ENCODE peak calls at places on chromosomes 16 and 17, in seven cellular contexts. B is AG10803, V is neural crest cell, D is gastrocnemius medialis, H is HCT116, Q is cardiac muscle cell, Y is A549. W is an unnamed sample.

GRCh38 chr17:60425626-60426025 is 3.3 kb downstream of the CHCT1 start:
- DNase-seq in B (no peak), V (no peak), D (no peak), H (no peak), Q (no peak), Y (no peak), W (no peak)

GRCh38 chr16:56355786-56356275 is 69.5 kb downstream of the AMFR start:
- DNase-seq in B (no peak), V (no peak), D (peak), H (no peak), Q (peak), Y (no peak), W (peak)

GRCh38 chr16:14407786-14408399 is 222.2 kb downstream of the PARN start:
- DNase-seq in B (no peak), V (no peak), D (no peak), H (no peak), Q (no peak), Y (no peak), W (no peak)

GRCh38 chr17:2084766-2085647 is 30.1 kb downstream of the HIC1 start:
- DNase-seq in B (peak), V (no peak), D (no peak), H (no peak), Q (peak), Y (peak), W (no peak)

GRCh38 chr17:50205111-50205821 is 3.8 kb upstream of the COL1A1 start:
- DNase-seq in B (peak), V (no peak), D (no peak), H (no peak), Q (peak), Y (no peak), W (no peak)

GRCh38 chr17:64387145-64387473 is 3.6 kb downstream of the PECAM1 start:
- DNase-seq in B (no peak), V (no peak), D (no peak), H (no peak), Q (no peak), Y (no peak), W (no peak)

GRCh38 chr17:48440660-48441059 is 10.6 kb upstream of the SKAP1 start:
- DNase-seq in B (no peak), V (no peak), D (no peak), H (no peak), Q (no peak), Y (no peak), W (no peak)

GRCh38 chr17:61408151-61409041 is 8.8 kb downstream of the TBX2 start:
- DNase-seq in B (no peak), V (no peak), D (no peak), H (no peak), Q (no peak), Y (no peak), W (no peak)

GRCh38 chr17:61536417-61536955 is 54.5 kb downstream of the NACA2 start:
- DNase-seq in B (no peak), V (no peak), D (no peak), H (no peak), Q (no peak), Y (no peak), W (no peak)

GRCh38 chr16:21599994-21600773 is 807 bp downstream of the METTL9 start:
- DNase-seq in B (no peak), V (no peak), D (no peak), H (no peak), Q (peak), Y (peak), W (no peak)

GRCh38 chr17:82791532-82791931 is 39.7 kb downstream of the TBCD start:
- DNase-seq in B (peak), V (no peak), D (no peak), H (no peak), Q (peak), Y (no peak), W (no peak)

GRCh38 chr17:63834431-63835166 is 7.1 kb upstream of the FTSJ3 start:
- DNase-seq in B (peak), V (peak), D (no peak), H (peak), Q (peak), Y (peak), W (no peak)

GRCh38 chr17:34781571-34782108 is 179.6 kb downstream of the CCT6B start:
- DNase-seq in B (peak), V (no peak), D (no peak), H (no peak), Q (no peak), Y (no peak), W (no peak)

GRCh38 chr16:84084570-84085270 is 32.0 kb downstream of the MBTPS1 start:
- DNase-seq in B (peak), V (peak), D (no peak), H (peak), Q (peak), Y (peak), W (no peak)

GRCh38 chr16:77298638-77299360 is 99.6 kb downstream of the SYCE1L start:
- DNase-seq in B (peak), V (no peak), D (no peak), H (no peak), Q (peak), Y (peak), W (no peak)

GRCh38 chr16:88039591-88039990 is 88.4 kb downstream of the BANP start:
- DNase-seq in B (no peak), V (no peak), D (no peak), H (no peak), Q (no peak), Y (no peak), W (no peak)

GRCh38 chr16:1533443-1533951 is at the start of gene TMEM204:
- DNase-seq in B (peak), V (no peak), D (peak), H (no peak), Q (peak), Y (no peak), W (no peak)

GRCh38 chr16:17416461-17417221 is 54.1 kb downstream of the XYLT1 start:
- DNase-seq in B (peak), V (peak), D (no peak), H (no peak), Q (peak), Y (no peak), W (no peak)

GRCh38 chr16:68367034-68367433 is 56.2 kb downstream of the PRMT7 start:
- DNase-seq in B (peak), V (peak), D (no peak), H (peak), Q (peak), Y (peak), W (no peak)

GRCh38 chr17:73210002-73210678 is 17.3 kb downstream of the COG1 start:
- DNase-seq in B (no peak), V (no peak), D (no peak), H (no peak), Q (no peak), Y (no peak), W (no peak)

GRCh38 chr16:27431773-27432599 is 30.0 kb downstream of the IL21R start:
- DNase-seq in B (peak), V (no peak), D (no peak), H (no peak), Q (no peak), Y (no peak), W (peak)

GRCh38 chr17:45313927-45314760 is 2.7 kb downstream of the MAP3K14 start:
- DNase-seq in B (no peak), V (no peak), D (no peak), H (no peak), Q (no peak), Y (no peak), W (no peak)

GRCh38 chr17:14225153-14226004 is 11.3 kb downstream of the CDRT15 start:
- DNase-seq in B (no peak), V (no peak), D (no peak), H (no peak), Q (no peak), Y (no peak), W (no peak)

DNA sequence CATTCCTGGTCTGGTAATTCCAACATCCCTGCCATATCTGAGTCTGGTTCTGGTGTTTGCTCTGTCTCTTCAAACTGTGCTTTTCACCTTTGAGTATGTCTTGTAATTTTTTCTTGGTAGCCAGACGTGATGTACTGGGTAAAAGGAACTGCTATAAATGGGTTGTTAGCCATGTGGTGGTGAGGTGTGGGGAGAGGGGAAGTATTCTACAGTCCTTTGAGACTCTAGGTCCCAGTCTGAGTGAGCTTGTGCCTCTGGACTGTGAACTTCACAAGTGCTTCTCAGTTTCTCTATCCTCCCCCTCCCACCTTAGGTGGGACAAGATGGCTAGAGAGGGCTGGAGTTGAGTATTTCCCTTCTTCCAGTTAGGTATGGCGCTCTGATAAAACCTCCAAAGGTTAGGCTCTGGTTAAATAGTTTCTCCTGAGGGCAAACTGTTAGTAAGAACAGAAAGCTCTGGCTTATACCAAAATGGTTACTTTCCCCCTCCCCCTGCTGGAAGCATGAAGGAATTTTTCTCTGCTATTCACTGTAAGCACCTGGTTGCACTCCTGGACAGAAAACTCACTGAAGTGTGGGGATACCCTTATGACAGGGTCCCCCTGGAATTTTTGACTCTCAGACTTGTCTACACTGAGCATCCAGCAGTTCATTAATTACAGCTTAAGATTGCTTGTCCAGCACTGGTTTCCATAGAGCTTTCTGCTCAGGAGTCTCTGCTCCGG is 87.8 kb downstream of the MARCHF10 start:
- DNase-seq in B (no peak), V (no peak), D (no peak), H (no peak), Q (no peak), Y (peak), W (no peak)
- TF ChIP-seq CTCF in B (peak), V (peak), D (peak), H (peak), Q (peak), Y (peak), W (peak)

GRCh38 chr17:9676084-9676483 is 30.8 kb downstream of the USP43 start:
- DNase-seq in B (no peak), V (no peak), D (no peak), H (no peak), Q (peak), Y (peak), W (no peak)
- TF ChIP-seq CTCF in B (peak), V (peak), D (no peak), H (no peak), Q (peak), Y (peak), W (peak)

DNA sequence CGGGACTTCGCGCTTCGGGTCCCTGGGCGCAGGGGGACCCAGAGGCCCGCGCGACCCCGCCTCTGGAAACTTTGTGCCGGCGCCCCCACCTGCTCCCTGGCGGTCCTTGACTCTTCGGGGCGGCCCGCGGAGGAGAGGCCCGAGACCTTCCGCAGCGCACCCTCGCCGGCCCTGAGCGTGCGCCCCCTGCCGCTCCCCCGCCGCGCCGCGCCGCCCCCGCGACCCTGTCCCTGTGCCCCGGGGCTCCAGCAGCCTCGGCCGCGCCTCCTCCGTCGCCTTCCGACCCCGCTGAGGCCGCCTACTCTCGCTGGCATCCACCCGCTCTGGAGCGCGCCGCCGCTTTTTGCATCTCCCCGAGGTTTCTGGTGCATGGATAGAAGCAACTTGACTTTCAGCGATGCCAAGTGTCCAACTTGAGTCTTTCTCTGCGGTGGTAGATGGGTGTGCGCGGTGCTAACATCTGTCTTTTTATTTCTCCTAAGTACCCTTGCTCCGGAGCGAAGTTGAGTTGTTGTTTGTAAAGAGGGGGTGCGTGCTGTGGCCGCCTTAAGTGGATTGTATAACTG is 414 bp downstream of the DUSP14 start:
- DNase-seq in B (peak), V (peak), D (peak), H (no peak), Q (peak), Y (peak), W (peak)
- TF ChIP-seq CTCF in B (no peak), V (peak), D (no peak), H (no peak), Q (no peak), Y (peak), W (peak)

GRCh38 chr17:17547210-17547764 is 44.2 kb downstream of the PEMT start:
- DNase-seq in B (no peak), V (no peak), D (no peak), H (no peak), Q (no peak), Y (no peak), W (no peak)
- TF ChIP-seq CTCF in B (no peak), V (no peak), D (no peak), H (no peak), Q (no peak), Y (no peak), W (no peak)

GRCh38 chr16:28591355-28591754 is 5.5 kb downstream of the SULT1A2 start:
- DNase-seq in B (no peak), V (no peak), D (no peak), H (no peak), Q (no peak), Y (no peak), W (no peak)
- TF ChIP-seq CTCF in B (no peak), V (no peak), D (no peak), H (no peak), Q (no peak), Y (no peak), W (no peak)

DNA sequence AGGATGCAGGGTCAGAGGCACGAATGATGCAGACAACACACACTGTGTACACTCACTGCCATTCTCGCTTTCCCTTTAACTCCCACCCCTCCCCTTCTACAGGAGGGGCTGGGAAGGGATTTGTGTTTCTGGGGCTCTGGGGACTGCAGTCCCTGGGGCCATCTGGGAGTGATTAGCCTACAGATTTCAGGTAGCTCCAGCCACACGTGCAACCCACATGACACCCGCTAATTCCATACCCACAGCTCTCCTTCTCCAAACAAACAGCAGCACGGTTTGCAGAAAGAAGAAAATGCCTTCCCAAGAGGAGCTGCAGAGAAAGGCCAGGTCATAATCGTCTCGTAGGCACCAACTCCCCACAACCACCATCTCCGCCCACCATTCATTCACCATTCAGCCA is 9.4 kb upstream of the SOX9 start:
- DNase-seq in B (no peak), V (no peak), D (no peak), H (no peak), Q (no peak), Y (no peak), W (no peak)
- TF ChIP-seq CTCF in B (no peak), V (no peak), D (no peak), H (no peak), Q (no peak), Y (no peak), W (no peak)

GRCh38 chr17:4631431-4631830 is 10.0 kb downstream of the ALOX15 start:
- DNase-seq in B (no peak), V (no peak), D (no peak), H (no peak), Q (no peak), Y (no peak), W (no peak)

GRCh38 chr17:4634981-4635380 is 6.5 kb downstream of the ALOX15 start:
- DNase-seq in B (peak), V (no peak), D (no peak), H (no peak), Q (no peak), Y (no peak), W (no peak)

GRCh38 chr17:4631836-4632582 is 9.5 kb downstream of the ALOX15 start:
- DNase-seq in B (no peak), V (no peak), D (no peak), H (no peak), Q (no peak), Y (no peak), W (no peak)

GRCh38 chr17:4633643-4634042 is 7.8 kb downstream of the ALOX15 start:
- DNase-seq in B (no peak), V (no peak), D (no peak), H (no peak), Q (no peak), Y (no peak), W (no peak)

DNA sequence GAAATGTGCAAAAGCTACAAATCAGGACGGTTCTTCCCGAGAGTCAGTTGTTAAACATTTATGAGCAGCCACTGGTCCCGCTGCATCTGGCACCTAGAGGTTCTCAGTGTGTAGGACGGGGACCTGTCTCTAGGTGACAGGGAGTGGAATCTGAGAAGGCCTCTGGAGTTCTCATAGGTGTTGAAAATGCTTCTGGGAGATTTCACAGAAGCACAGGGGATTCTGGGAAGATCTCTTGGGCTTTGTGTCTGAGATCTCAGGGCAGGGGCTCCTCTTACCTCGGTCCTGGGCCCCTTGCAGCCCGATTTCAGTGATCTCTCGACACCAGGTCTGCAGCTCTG is 8.9 kb downstream of the ALOX15 start:
- DNase-seq in B (no peak), V (no peak), D (no peak), H (no peak), Q (no peak), Y (peak), W (no peak)
- TF ChIP-seq CTCF in B (no peak), V (no peak), D (no peak), H (no peak), Q (no peak), Y (no peak), W (no peak)

GRCh38 chr16:30956601-30957455 is 726 bp upstream of the SETD1A start:
- DNase-seq in B (peak), V (peak), D (peak), H (peak), Q (peak), Y (peak), W (peak)
- TF ChIP-seq CTCF in B (peak), V (peak), D (no peak), H (peak), Q (peak), Y (peak), W (peak)